ENCODE peak calls at places on chromosomes 1 and 21, in nine cellular contexts. Z, T, U, D, V, J, W, O and R are unnamed samples.

GRCh38 chr1:93448292-93448982 is 519 bp downstream of the FNBP1L start:
- DNase-seq in Z (no peak), T (peak), U (no peak), D (peak), V (peak), J (no peak), W (peak), O (peak), R (peak)

GRCh38 chr1:85372683-85373446 is 92.1 kb downstream of the DDAH1 start:
- DNase-seq in Z (no peak), T (no peak), U (no peak), D (no peak), V (no peak), J (no peak), W (no peak), O (no peak), R (no peak)

GRCh38 chr1:94048413-94049164 is 72.4 kb downstream of the ABCA4 start:
- DNase-seq in Z (no peak), T (no peak), U (no peak), D (no peak), V (no peak), J (no peak), W (no peak), O (no peak), R (no peak)

GRCh38 chr1:2352341-2353214 is 38.8 kb downstream of the MORN1 start:
- DNase-seq in Z (no peak), T (no peak), U (no peak), D (peak), V (no peak), J (no peak), W (no peak), O (no peak), R (no peak)

GRCh38 chr1:43912607-43913006 is 21.0 kb upstream of the ARTN start:
- DNase-seq in Z (no peak), T (no peak), U (no peak), D (no peak), V (no peak), J (no peak), W (no peak), O (no peak), R (no peak)

GRCh38 chr1:4781646-4782045 is 127.2 kb downstream of the AJAP1 start:
- DNase-seq in Z (no peak), T (no peak), U (no peak), D (no peak), V (no peak), J (no peak), W (no peak), O (no peak), R (no peak)

GRCh38 chr1:50346621-50347020 is 76.6 kb downstream of the DMRTA2 start:
- DNase-seq in Z (no peak), T (no peak), U (no peak), D (no peak), V (no peak), J (no peak), W (no peak), O (no peak), R (no peak)

GRCh38 chr21:32131960-32132359 is 146.9 kb downstream of the MIS18A start:
- DNase-seq in Z (no peak), T (no peak), U (no peak), D (no peak), V (peak), J (no peak), W (no peak), O (no peak), R (peak)

GRCh38 chr1:175003521-175003920 is 3.8 kb downstream of the CACYBP start:
- DNase-seq in Z (no peak), T (no peak), U (no peak), D (no peak), V (no peak), J (no peak), W (no peak), O (no peak), R (no peak)

GRCh38 chr1:91583326-91583755 is 82.7 kb downstream of the CDC7 start:
- DNase-seq in Z (no peak), T (no peak), U (no peak), D (no peak), V (no peak), J (no peak), W (no peak), O (no peak), R (no peak)